ENCODE peak calls at places on chromosomes 6 and 20, in four cellular contexts. R, K, L and Z are unnamed samples.

GRCh38 chr20:57957397-57958049 is 247.7 kb upstream of the PMEPA1 start:
- DNase-seq in L (no peak), R (no peak), K (no peak), Z (no peak)

GRCh38 chr20:62202676-62203377 is 17.3 kb downstream of the HRH3 start:
- DNase-seq in R (no peak), K (no peak), L (no peak), Z (no peak)

GRCh38 chr6:47092249-47092648 is 50.1 kb upstream of the ADGRF1 start:
- DNase-seq in K (no peak), L (no peak), R (no peak), Z (no peak)

GRCh38 chr20:63695419-63696310 is 787 bp upstream of the TNFRSF6B start:
- DNase-seq in R (no peak), K (peak; percentile 29), L (no peak), Z (no peak)

GRCh38 chr20:10090588-10091166 is 55.9 kb downstream of the ANKEF1 start:
- DNase-seq in K (peak; percentile 6), R (peak; percentile 11), L (no peak), Z (no peak)

GRCh38 chr6:106084106-106084963 is 1.8 kb upstream of the PRDM1 start:
- DNase-seq in R (peak; percentile 33), K (peak; percentile 41), L (peak; percentile 87), Z (peak; percentile 84)

GRCh38 chr6:32176476-32177181 is 745 bp upstream of the AGPAT1 start:
- DNase-seq in L (no peak), R (peak; percentile 50), K (no peak), Z (no peak)

GRCh38 chr6:33271098-33271607 is 523 bp downstream of the VPS52 start:
- DNase-seq in K (no peak), L (no peak), R (peak; percentile 74), Z (no peak)

GRCh38 chr20:20024942-20025341 is 7.8 kb downstream of the NAA20 start:
- DNase-seq in K (no peak), L (no peak), R (no peak), Z (no peak)

GRCh38 chr6:121620002-121620740 is 184.7 kb downstream of the GJA1 start:
- DNase-seq in L (no peak), R (no peak), K (no peak), Z (no peak)

GRCh38 chr6:138226701-138227315 is 8.5 kb upstream of the PBOV1 start:
- DNase-seq in L (no peak), R (no peak), K (no peak), Z (no peak)

GRCh38 chr6:19849736-19850135 is 12.6 kb downstream of the ID4 start:
- DNase-seq in R (no peak), L (no peak), K (no peak), Z (no peak)

GRCh38 chr20:46820682-46821081 is 74.0 kb upstream of the EYA2 start:
- DNase-seq in K (no peak), L (no peak), R (no peak), Z (no peak)

GRCh38 chr20:10502098-10502526 is 67.0 kb downstream of the SLX4IP start:
- DNase-seq in L (no peak), R (no peak), K (no peak), Z (no peak)

GRCh38 chr20:34984756-34985261 is 29.1 kb downstream of the MYH7B start:
- DNase-seq in R (no peak), L (no peak), K (no peak), Z (no peak)

GRCh38 chr20:9600562-9600961 is 86.2 kb downstream of the LAMP5 start:
- DNase-seq in L (no peak), R (no peak), K (no peak), Z (no peak)

GRCh38 chr20:34163316-34163715 is 51.3 kb upstream of the EIF2S2 start:
- DNase-seq in L (no peak), K (no peak), R (no peak), Z (no peak)

GRCh38 chr6:107116328-107116892 is 1.1 kb upstream of the BEND3 start:
- DNase-seq in L (peak; percentile 51), R (no peak), K (no peak), Z (no peak)

GRCh38 chr6:107114213-107114871 is 973 bp downstream of the BEND3 start:
- DNase-seq in R (peak; percentile 87), L (peak; percentile 50), K (peak; percentile 82), Z (no peak)

GRCh38 chr6:107114872-107115694 is at the start of gene BEND3:
- DNase-seq in K (peak; percentile 46), R (peak; percentile 82), L (peak; percentile 15), Z (no peak)

GRCh38 chr6:107116923-107117417 is 1.7 kb upstream of the BEND3 start:
- DNase-seq in L (no peak), R (no peak), K (no peak), Z (no peak)

GRCh38 chr6:107115695-107116327 is 496 bp upstream of the BEND3 start:
- DNase-seq in L (peak; percentile 43), R (peak; percentile 66), K (peak; percentile 43), Z (no peak)
- TF ChIP-seq SPI1 in L (no peak), R (no peak), K (no peak), Z (no peak)

DNA sequence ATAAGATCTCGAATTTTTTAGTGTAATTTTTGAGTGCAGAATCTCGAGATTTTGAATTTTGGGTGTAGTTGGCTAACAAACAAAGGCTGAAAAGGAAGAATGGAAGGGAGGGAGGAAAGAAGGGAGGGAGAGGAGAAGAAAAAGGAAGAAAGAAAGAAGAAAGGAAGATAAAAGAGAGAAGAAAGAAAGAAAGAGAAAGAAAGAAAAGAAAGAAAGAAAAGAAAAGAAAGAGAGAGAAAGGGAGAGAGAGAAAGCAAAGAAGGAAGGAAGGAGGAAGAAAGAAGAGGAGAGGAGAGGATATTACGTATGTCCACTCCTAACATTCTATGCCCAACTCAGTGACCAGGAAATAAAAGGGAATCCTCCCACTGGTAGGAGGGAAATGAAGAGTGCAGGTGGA is 169.6 kb downstream of the TBXT start:
- DNase-seq in R (no peak), K (no peak), L (no peak), Z (no peak)
- TF ChIP-seq SPI1 in R (no peak), K (no peak), L (no peak), Z (no peak)

GRCh38 chr20:4167261-4168004 is 152.1 kb upstream of the RNF24 start:
- DNase-seq in L (no peak), K (no peak), R (no peak), Z (no peak)
- TF ChIP-seq SPI1 in L (no peak), K (no peak), R (no peak), Z (no peak)

GRCh38 chr6:65524232-65524631 is 182.8 kb downstream of the EYS start:
- DNase-seq in L (no peak), R (no peak), K (no peak), Z (no peak)
- TF ChIP-seq SPI1 in L (no peak), R (no peak), K (no peak), Z (no peak)

DNA sequence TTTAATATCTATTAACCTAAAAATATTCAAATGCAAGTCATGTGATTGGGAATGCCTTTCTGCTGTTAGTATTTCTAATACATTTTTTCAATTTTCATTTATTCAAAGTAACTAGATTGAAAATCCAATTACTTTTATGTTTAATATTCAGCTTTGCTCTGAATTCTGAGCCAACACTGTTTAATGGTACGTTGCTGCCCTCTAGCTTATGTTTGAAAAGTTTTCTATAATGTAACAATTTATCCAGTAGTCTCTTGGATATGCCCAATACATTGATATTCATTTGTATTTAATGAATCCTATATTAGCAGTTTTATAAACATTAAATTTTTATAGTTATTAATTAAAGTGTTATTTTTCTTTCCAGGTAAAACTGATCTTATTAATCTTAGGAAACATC is 47.4 kb downstream of the LGSN start:
- DNase-seq in R (peak; percentile 10), K (no peak), L (no peak), Z (no peak)
- TF ChIP-seq SPI1 in R (no peak), K (no peak), L (no peak), Z (no peak)

GRCh38 chr20:18237682-18238081 is 50.6 kb upstream of the ZNF133 start:
- DNase-seq in K (no peak), L (no peak), R (no peak), Z (no peak)

GRCh38 chr20:18243802-18244201 is 44.5 kb upstream of the ZNF133 start:
- DNase-seq in L (no peak), K (no peak), R (no peak), Z (no peak)

GRCh38 chr20:18240997-18241396 is 47.3 kb upstream of the ZNF133 start:
- DNase-seq in L (no peak), K (no peak), R (no peak), Z (no peak)
- TF ChIP-seq SPI1 in L (no peak), K (no peak), R (no peak), Z (no peak)

GRCh38 chr6:42339991-42340401 is 111.7 kb downstream of the TRERF1 start:
- DNase-seq in R (no peak), L (no peak), K (peak; percentile 49), Z (peak; percentile 57)
- TF ChIP-seq SPI1 in R (no peak), L (no peak), K (no peak), Z (no peak)

GRCh38 chr6:161393839-161394364 is 120.0 kb upstream of the AGPAT4 start:
- DNase-seq in R (peak; percentile 73), K (peak; percentile 59), L (peak; percentile 57), Z (peak; percentile 43)
- TF ChIP-seq SPI1 in R (peak; percentile 97), K (peak; percentile 87), L (peak; percentile 93), Z (peak; percentile 83)

GRCh38 chr6:165052561-165053500 is 256.6 kb downstream of the C6orf118 start:
- DNase-seq in R (no peak), L (no peak), K (no peak), Z (no peak)

GRCh38 chr6:165056292-165056691 is 253.1 kb downstream of the C6orf118 start:
- DNase-seq in K (no peak), R (no peak), L (no peak), Z (no peak)

GRCh38 chr6:165059032-165059431 is 250.4 kb downstream of the C6orf118 start:
- DNase-seq in K (no peak), L (no peak), R (no peak), Z (no peak)

GRCh38 chr6:165060636-165061190 is 248.7 kb downstream of the C6orf118 start:
- DNase-seq in K (no peak), R (no peak), L (no peak), Z (no peak)

GRCh38 chr6:165055231-165055630 is 254.2 kb downstream of the C6orf118 start:
- DNase-seq in K (no peak), L (no peak), R (no peak), Z (no peak)
- TF ChIP-seq SPI1 in K (no peak), L (no peak), R (no peak), Z (no peak)